ENCODE peak calls at places on chromosomes 16 and 17, in eight cellular contexts. E, N, Z, G, H, A, L and V are unnamed samples.

GRCh38 chr17:39663340-39663687 is 1.8 kb upstream of the TCAP start:
- DNase-seq in E (no peak), N (no peak), Z (no peak), G (no peak), H (no peak), A (no peak), L (no peak), V (no peak)

GRCh38 chr16:49405123-49405522 is 31.5 kb downstream of the C16orf78 start:
- DNase-seq in E (no peak), N (no peak), Z (no peak), G (no peak), H (no peak), A (no peak), L (no peak), V (no peak)

GRCh38 chr17:29827179-29827578 is 102.8 kb downstream of the SSH2 start:
- DNase-seq in E (no peak), N (no peak), Z (no peak), G (no peak), H (no peak), A (no peak), L (no peak), V (no peak)

GRCh38 chr16:49649013-49649785 is 206.7 kb downstream of the ZNF423 start:
- DNase-seq in E (peak), N (no peak), Z (no peak), G (no peak), H (no peak), A (no peak), L (no peak), V (no peak)

GRCh38 chr16:50910698-50911025 is 168.8 kb downstream of the CYLD start:
- DNase-seq in E (no peak), N (no peak), Z (no peak), G (no peak), H (no peak), A (no peak), L (no peak), V (no peak)

GRCh38 chr16:29857133-29857760 is 5.8 kb downstream of the CDIPT start:
- DNase-seq in E (no peak), N (no peak), Z (no peak), G (no peak), H (no peak), A (no peak), L (peak), V (no peak)

GRCh38 chr17:41785876-41786226 is 660 bp downstream of the JUP start:
- DNase-seq in E (no peak), N (peak), Z (no peak), G (peak), H (peak), A (peak), L (no peak), V (peak)

GRCh38 chr17:48571024-48571818 is 6.9 kb downstream of the HOXB4 start:
- DNase-seq in E (no peak), N (no peak), Z (no peak), G (no peak), H (no peak), A (no peak), L (no peak), V (no peak)

GRCh38 chr17:2282297-2282873 is 21.2 kb downstream of the SMG6 start:
- DNase-seq in E (peak), N (no peak), Z (no peak), G (no peak), H (no peak), A (peak), L (no peak), V (no peak)

GRCh38 chr16:66387817-66388332 is 21.4 kb downstream of the CDH5 start:
- DNase-seq in E (peak), N (no peak), Z (no peak), G (no peak), H (peak), A (no peak), L (no peak), V (peak)

GRCh38 chr17:66549731-66550207 is 247.4 kb downstream of the PRKCA start:
- DNase-seq in E (no peak), N (no peak), Z (no peak), G (no peak), H (no peak), A (peak), L (no peak), V (no peak)

GRCh38 chr17:2419526-2419925 is 18.7 kb upstream of the MNT start:
- DNase-seq in E (no peak), N (no peak), Z (no peak), G (no peak), H (no peak), A (no peak), L (peak), V (no peak)

GRCh38 chr17:59361916-59362810 is 30.7 kb downstream of the YPEL2 start:
- DNase-seq in E (no peak), N (no peak), Z (no peak), G (no peak), H (no peak), A (no peak), L (peak), V (no peak)

GRCh38 chr16:85352221-85352620 is 239.9 kb upstream of the CIBAR2 start:
- DNase-seq in E (no peak), N (no peak), Z (no peak), G (no peak), H (no peak), A (no peak), L (no peak), V (no peak)

GRCh38 chr16:77599793-77600415 is 122.4 kb upstream of the NUDT7 start:
- DNase-seq in E (peak), N (no peak), Z (peak), G (no peak), H (no peak), A (peak), L (peak), V (no peak)

GRCh38 chr17:58982626-58983025 is 124.1 kb downstream of the TRIM37 start:
- DNase-seq in E (no peak), N (no peak), Z (no peak), G (no peak), H (no peak), A (no peak), L (no peak), V (no peak)

GRCh38 chr17:78112508-78113471 is 15.8 kb downstream of the TMC6 start:
- DNase-seq in E (peak), N (peak), Z (peak), G (peak), H (peak), A (peak), L (peak), V (peak)

GRCh38 chr17:10119203-10120112 is 78.9 kb downstream of the GAS7 start:
- DNase-seq in E (no peak), N (peak), Z (no peak), G (no peak), H (peak), A (no peak), L (peak), V (peak)

GRCh38 chr16:1870365-1871082 is 1.4 kb downstream of the MEIOB start:
- DNase-seq in E (peak), N (peak), Z (no peak), G (no peak), H (no peak), A (peak), L (no peak), V (no peak)

GRCh38 chr16:187330-187729 is 7.1 kb downstream of the HBQ1 start:
- DNase-seq in E (no peak), N (no peak), Z (no peak), G (no peak), H (no peak), A (no peak), L (no peak), V (no peak)
- TF ChIP-seq POLR2A in E (peak), N (no peak), Z (no peak), G (no peak), H (no peak), A (no peak), L (no peak), V (no peak)

DNA sequence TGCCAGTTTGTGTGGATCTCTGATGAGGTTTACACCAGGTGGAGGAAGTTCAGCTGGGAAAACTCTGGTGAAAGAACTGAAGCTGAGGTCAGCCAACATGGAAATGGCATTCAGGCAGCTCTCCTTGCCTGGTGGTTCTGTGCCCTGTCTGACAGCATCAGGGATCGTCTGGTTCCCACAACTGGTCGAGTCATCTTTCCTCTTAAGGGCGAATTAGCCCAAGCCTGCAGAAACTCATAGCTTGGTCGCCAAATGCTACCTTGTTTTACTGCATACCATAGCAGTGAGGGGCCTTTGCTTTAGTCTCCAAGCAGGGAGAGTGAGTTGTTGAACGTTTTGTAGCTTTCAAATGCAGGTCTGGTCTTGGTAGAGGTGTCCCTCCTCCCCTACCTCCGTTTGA is 7.2 kb downstream of the PLCG2 start:
- DNase-seq in E (no peak), N (no peak), Z (no peak), G (no peak), H (no peak), A (no peak), L (no peak), V (no peak)
- H3K4me3 ChIP-seq in E (no peak), N (no peak), Z (no peak), G (no peak), H (no peak), A (no peak), L (no peak), V (no peak)

DNA sequence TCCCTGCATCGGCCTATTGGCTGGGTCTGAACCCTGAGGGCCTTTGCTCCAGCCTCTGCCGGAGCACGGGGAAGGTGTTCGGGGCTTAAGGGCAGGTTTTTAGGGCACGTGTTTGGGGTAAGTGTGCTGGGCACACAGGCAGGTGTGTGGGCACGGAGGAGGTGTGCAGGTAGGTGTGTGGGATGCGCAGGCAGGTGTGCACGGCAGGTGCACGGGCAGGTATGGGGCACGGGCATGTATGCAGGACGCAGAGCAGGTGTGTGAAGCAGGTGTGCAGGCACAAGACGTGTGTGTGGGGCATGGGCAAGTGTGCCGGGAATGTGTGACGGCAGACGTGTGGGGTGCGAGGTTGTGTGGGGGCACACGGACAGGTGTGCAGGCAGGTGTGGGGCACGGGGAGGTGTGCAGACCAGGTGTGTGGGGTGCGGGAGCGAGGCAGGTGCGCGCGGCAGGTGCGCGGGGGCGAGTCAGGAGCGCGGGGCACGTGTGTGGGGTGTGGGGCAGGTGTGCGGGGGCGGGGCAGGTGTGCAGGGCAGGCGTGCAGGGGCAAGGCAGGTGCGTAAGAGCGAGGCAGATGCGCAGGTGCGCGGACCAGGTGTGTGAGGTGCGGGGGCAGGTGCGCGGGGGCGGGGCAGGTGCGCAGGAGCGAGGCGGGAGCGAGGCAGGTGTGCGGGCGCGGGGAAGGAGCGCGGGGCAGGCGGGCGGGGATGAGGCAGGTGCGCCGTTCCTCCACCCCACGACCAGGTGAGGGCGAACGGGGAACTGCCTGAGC is 28.6 kb upstream of the METRNL start:
- DNase-seq in E (no peak), N (no peak), Z (peak), G (no peak), H (no peak), A (no peak), L (no peak), V (no peak)
- H3K27ac ChIP-seq in E (peak), N (peak), Z (no peak), G (no peak), H (peak), A (peak), L (no peak), V (peak)

GRCh38 chr17:7427549-7427948 is 1.1 kb upstream of the SPEM3 start:
- DNase-seq in E (no peak), N (no peak), Z (no peak), G (no peak), H (no peak), A (no peak), L (no peak), V (no peak)

GRCh38 chr17:7426896-7427488 is 1.6 kb downstream of the SPEM2 start:
- DNase-seq in E (no peak), N (no peak), Z (no peak), G (no peak), H (no peak), A (no peak), L (no peak), V (no peak)

GRCh38 chr17:7425756-7426155 is 340 bp downstream of the SPEM2 start:
- DNase-seq in E (no peak), N (no peak), Z (no peak), G (no peak), H (no peak), A (no peak), L (no peak), V (no peak)

GRCh38 chr17:7425316-7425715 is at the start of gene SPEM2:
- DNase-seq in E (no peak), N (no peak), Z (no peak), G (no peak), H (no peak), A (no peak), L (no peak), V (no peak)

DNA sequence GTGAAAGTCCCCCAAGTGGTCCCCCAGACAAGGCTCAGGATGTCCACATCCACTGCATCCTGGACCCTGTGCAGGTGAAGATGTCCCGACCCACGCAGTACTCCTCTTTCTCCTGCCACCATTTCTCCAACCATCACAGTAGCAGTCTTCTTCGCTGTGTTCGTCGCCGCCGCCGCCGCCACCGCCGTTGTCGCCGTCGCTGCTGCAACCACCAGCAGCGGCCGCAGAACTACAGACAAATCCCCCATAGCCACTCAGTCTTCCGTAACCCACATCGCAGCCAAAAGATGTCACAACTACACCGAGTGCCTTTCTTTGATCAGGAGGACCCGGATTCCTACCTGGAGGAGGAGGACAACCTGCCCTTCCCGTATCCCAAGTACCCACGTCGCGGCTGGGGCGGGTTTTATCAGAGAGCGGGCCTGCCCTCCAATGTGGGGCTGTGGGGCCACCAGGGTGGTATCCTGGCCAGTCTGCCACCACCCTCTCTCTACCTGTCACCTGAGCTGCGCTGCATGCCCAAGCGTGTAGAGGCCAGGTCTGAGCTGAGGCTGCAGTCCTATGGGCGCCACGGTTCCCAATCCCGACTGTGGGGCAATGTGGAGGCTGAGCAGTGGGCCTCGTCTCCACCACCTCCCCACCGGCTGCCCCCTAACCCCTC is 917 bp downstream of the SPEM2 start:
- DNase-seq in E (no peak), N (no peak), Z (no peak), G (no peak), H (no peak), A (no peak), L (no peak), V (no peak)
- TF ChIP-seq POLR2A in E (no peak), N (no peak), Z (no peak), G (no peak), H (no peak), A (no peak), L (no peak), V (no peak)

GRCh38 chr16:88699180-88699579 is 7.0 kb downstream of the RNF166 start:
- DNase-seq in E (no peak), N (no peak), Z (no peak), G (no peak), H (no peak), A (no peak), L (no peak), V (peak)
- H3K4me3 ChIP-seq in E (no peak), N (no peak), Z (no peak), G (no peak), H (no peak), A (no peak), L (no peak), V (no peak)

GRCh38 chr16:57239089-57239488 is 6.0 kb upstream of the ARL2BP start:
- DNase-seq in E (no peak), N (no peak), Z (no peak), G (no peak), H (no peak), A (no peak), L (no peak), V (no peak)
- H3K27ac ChIP-seq in E (no peak), N (peak), Z (no peak), G (no peak), H (no peak), A (no peak), L (no peak), V (no peak)

GRCh38 chr17:4808378-4808767 is 1.4 kb downstream of the PLD2 start:
- DNase-seq in E (no peak), N (peak), Z (peak), G (peak), H (peak), A (no peak), L (peak), V (no peak)

GRCh38 chr17:4806420-4806769 is 557 bp upstream of the PLD2 start:
- DNase-seq in E (no peak), N (no peak), Z (no peak), G (no peak), H (no peak), A (no peak), L (no peak), V (no peak)

GRCh38 chr17:4807534-4808377 is 804 bp downstream of the PLD2 start:
- DNase-seq in E (no peak), N (peak), Z (no peak), G (peak), H (no peak), A (no peak), L (no peak), V (no peak)

GRCh38 chr17:4810696-4811289 is 3.8 kb downstream of the PLD2 start:
- DNase-seq in E (no peak), N (peak), Z (no peak), G (no peak), H (no peak), A (no peak), L (no peak), V (no peak)

DNA sequence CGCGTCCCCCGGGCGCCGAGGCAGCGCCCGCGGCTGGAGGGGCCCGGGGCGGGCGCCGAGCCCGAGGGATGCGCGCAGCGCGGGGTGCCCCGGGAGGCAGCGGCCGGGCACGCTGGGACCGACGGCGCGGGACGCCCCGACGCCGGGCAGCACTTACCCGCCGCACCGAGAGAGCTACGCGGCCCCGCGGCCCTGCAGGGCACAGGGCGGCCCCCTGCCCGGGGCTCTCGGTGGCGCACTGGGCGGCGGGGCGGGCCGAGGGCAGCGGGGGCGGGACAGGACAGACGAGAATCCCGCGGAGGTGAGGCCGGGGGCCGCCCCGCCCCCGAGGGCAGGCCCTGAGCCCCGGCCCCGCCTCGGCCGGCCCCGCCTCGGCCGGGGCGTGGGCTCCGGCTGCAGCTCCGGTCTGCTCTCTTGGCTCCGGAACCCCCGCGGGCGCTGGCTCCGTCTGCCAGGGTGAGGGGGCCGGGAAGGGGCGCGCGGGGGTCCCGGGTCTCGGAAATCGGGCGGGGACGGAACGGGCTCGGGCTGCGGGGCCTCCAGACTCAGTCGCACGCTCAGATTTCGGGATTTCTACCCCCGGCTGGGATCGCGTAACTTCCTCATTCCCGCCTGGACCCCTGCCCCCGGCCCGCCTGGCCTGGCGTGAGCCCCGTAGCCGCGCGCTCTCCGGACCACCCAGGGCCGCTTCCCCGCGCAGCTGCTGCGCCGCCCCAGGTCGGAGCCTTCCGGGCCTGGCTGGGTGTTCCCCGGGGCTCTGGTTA is at the start of gene PLD2:
- DNase-seq in E (peak), N (peak), Z (peak), G (peak), H (peak), A (peak), L (peak), V (peak)
- TF ChIP-seq POLR2A in E (peak), N (peak), Z (no peak), G (peak), H (no peak), A (peak), L (peak), V (no peak)

GRCh38 chr17:410674-411401 is 58.2 kb upstream of the RPH3AL start:
- DNase-seq in E (no peak), N (no peak), Z (no peak), G (no peak), H (no peak), A (peak), L (peak), V (peak)

GRCh38 chr17:412211-413015 is 59.8 kb upstream of the RPH3AL start:
- DNase-seq in E (peak), N (no peak), Z (peak), G (peak), H (peak), A (peak), L (peak), V (no peak)

GRCh38 chr17:409848-410673 is 57.5 kb upstream of the RPH3AL start:
- DNase-seq in E (peak), N (peak), Z (peak), G (peak), H (peak), A (peak), L (peak), V (peak)

GRCh38 chr17:413016-413350 is 60.4 kb upstream of the RPH3AL start:
- DNase-seq in E (no peak), N (no peak), Z (no peak), G (no peak), H (no peak), A (no peak), L (no peak), V (no peak)

GRCh38 chr17:411416-412120 is 59.0 kb upstream of the RPH3AL start:
- DNase-seq in E (no peak), N (no peak), Z (no peak), G (no peak), H (no peak), A (no peak), L (no peak), V (peak)
- H3K4me3 ChIP-seq in E (no peak), N (no peak), Z (no peak), G (no peak), H (no peak), A (no peak), L (no peak), V (no peak)